ENCODE peak calls at places on chromosomes 3 and 15, in five cellular contexts. S, K, V, O and P are unnamed samples.

GRCh38 chr15:48627260-48627969 is 18.1 kb downstream of the FBN1 start:
- DNase-seq in K (no peak), V (no peak), S (no peak), O (no peak), P (no peak)

GRCh38 chr15:25056484-25057429 is 102.0 kb downstream of the SNRPN start:
- DNase-seq in K (no peak), O (no peak), V (no peak), S (no peak), P (no peak)

GRCh38 chr3:141452045-141452444 is 34.8 kb upstream of the RASA2 start:
- DNase-seq in V (no peak), S (peak), O (peak), K (peak), P (peak)

GRCh38 chr3:181752202-181752671 is 40.5 kb downstream of the SOX2 start:
- DNase-seq in S (no peak), V (no peak), O (no peak), K (no peak), P (no peak)

GRCh38 chr3:157442729-157443128 is 6.1 kb downstream of the PTX3 start:
- DNase-seq in K (no peak), O (no peak), S (no peak), V (no peak), P (no peak)

GRCh38 chr3:95343767-95344166 is 1280.9 kb downstream of the NSUN3 start:
- DNase-seq in V (no peak), S (no peak), O (no peak), K (no peak), P (no peak)

GRCh38 chr3:27659279-27660021 is 62.7 kb downstream of the EOMES start:
- DNase-seq in V (peak), O (peak), S (peak), K (peak), P (peak)

GRCh38 chr15:53453253-53454105 is 306.0 kb downstream of the WDR72 start:
- DNase-seq in O (no peak), V (no peak), K (no peak), S (no peak), P (no peak)

GRCh38 chr15:31488437-31489204 is 162.0 kb downstream of the KLF13 start:
- DNase-seq in K (peak), V (no peak), O (peak), S (peak), P (peak)

GRCh38 chr3:65857327-65857726 is 181.4 kb downstream of the MAGI1 start:
- DNase-seq in O (no peak), V (no peak), S (no peak), K (no peak), P (no peak)

GRCh38 chr3:22358334-22358733 is 607.3 kb upstream of the ZNF385D start:
- DNase-seq in V (no peak), K (no peak), S (no peak), O (no peak), P (no peak)

GRCh38 chr15:90895571-90896117 is 7.5 kb upstream of the MAN2A2 start:
- DNase-seq in V (no peak), O (no peak), K (no peak), S (no peak), P (no peak)

GRCh38 chr15:80710635-80711553 is 15.8 kb downstream of the ABHD17C start:
- DNase-seq in S (peak), V (no peak), O (no peak), K (peak), P (peak)

GRCh38 chr15:97683816-97684215 is 276.7 kb upstream of the ARRDC4 start:
- DNase-seq in S (no peak), O (no peak), K (no peak), V (no peak), P (no peak)

GRCh38 chr3:59836525-59836924 is 786.7 kb upstream of the CFAP20DC start:
- DNase-seq in O (no peak), V (no peak), K (no peak), S (no peak), P (no peak)

GRCh38 chr15:83323296-83323711 is 38.8 kb upstream of the BNC1 start:
- DNase-seq in V (no peak), O (no peak), K (no peak), S (peak), P (peak)

GRCh38 chr15:84789762-84790161 is 27.4 kb upstream of the ALPK3 start:
- DNase-seq in V (no peak), K (no peak), O (no peak), S (no peak), P (no peak)

GRCh38 chr3:177357352-177358084 is 160.2 kb upstream of the TBL1XR1 start:
- DNase-seq in S (peak), O (no peak), K (no peak), V (no peak), P (peak)

GRCh38 chr15:96298217-96298616 is 32.3 kb upstream of the NR2F2 start:
- DNase-seq in O (no peak), V (no peak), K (no peak), S (no peak), P (no peak)

GRCh38 chr3:114804099-114804498 is 343.0 kb downstream of the ZBTB20 start:
- DNase-seq in K (no peak), V (no peak), S (no peak), O (no peak), P (no peak)

GRCh38 chr3:127408684-127409420 is 121.0 kb upstream of the PRR20G start:
- DNase-seq in S (no peak), V (no peak), K (no peak), O (no peak), P (no peak)

GRCh38 chr3:45110185-45110833 is 35.9 kb downstream of the CDCP1 start:
- DNase-seq in O (peak), V (peak), S (no peak), K (no peak), P (peak)

GRCh38 chr3:105040026-105040622 is 326.6 kb upstream of the ALCAM start:
- DNase-seq in K (no peak), O (no peak), S (no peak), V (no peak), P (no peak)

GRCh38 chr15:66956672-66957540 is 108.5 kb upstream of the SMAD3 start:
- DNase-seq in O (no peak), K (no peak), S (no peak), V (no peak), P (peak)

GRCh38 chr3:88034463-88034862 is 24.3 kb downstream of the CGGBP1 start:
- DNase-seq in K (no peak), O (no peak), V (no peak), S (no peak), P (no peak)

GRCh38 chr15:70375006-70375409 is 277.3 kb upstream of the TLE3 start:
- DNase-seq in V (no peak), O (no peak), S (peak), K (no peak), P (peak)